ENCODE peak calls at places on chromosomes 3 and 15, in six cellular contexts. I, A, N, S, E and F are unnamed samples.

GRCh38 chr15:71595846-71596553 is 214.4 kb upstream of the NR2E3 start:
- DNase-seq in E (no peak), S (no peak), I (no peak), N (no peak), A (no peak), F (no peak)

GRCh38 chr3:127688022-127688415 is 15.3 kb downstream of the ABTB1 start:
- DNase-seq in S (no peak), A (no peak), E (no peak), I (no peak), N (no peak), F (no peak)

GRCh38 chr15:69730281-69731235 is 277.9 kb downstream of the RPLP1 start:
- DNase-seq in E (no peak), A (no peak), I (no peak), N (no peak), S (no peak), F (no peak)

GRCh38 chr3:21942328-21942727 is 191.3 kb upstream of the ZNF385D start:
- DNase-seq in A (no peak), I (no peak), S (no peak), N (no peak), E (no peak), F (no peak)

GRCh38 chr3:153503873-153504272 is 341.8 kb downstream of the RAP2B start:
- DNase-seq in E (no peak), I (no peak), A (no peak), S (no peak), N (no peak), F (no peak)

GRCh38 chr3:32794487-32795308 is 23.1 kb upstream of the TRIM71 start:
- DNase-seq in S (no peak), I (no peak), E (no peak), N (no peak), A (peak; percentile 85), F (peak; percentile 55)

GRCh38 chr15:77642019-77642418 is 9.3 kb upstream of the LINGO1 start:
- DNase-seq in S (no peak), E (no peak), N (no peak), I (no peak), A (no peak), F (no peak)

GRCh38 chr3:169694117-169694516 is 30.6 kb upstream of the MECOM start:
- DNase-seq in A (no peak), E (no peak), N (no peak), S (peak; percentile 68), I (no peak), F (no peak)

GRCh38 chr3:139745831-139746230 is 68.1 kb upstream of the NMNAT3 start:
- DNase-seq in E (no peak), N (no peak), I (no peak), S (no peak), A (no peak), F (no peak)

GRCh38 chr3:27542469-27542868 is 58.3 kb upstream of the SLC4A7 start:
- DNase-seq in E (no peak), S (no peak), N (no peak), I (no peak), A (no peak), F (no peak)

GRCh38 chr3:194147679-194148078 is 11.7 kb downstream of the HES1 start:
- DNase-seq in E (no peak), N (no peak), S (no peak), A (no peak), I (no peak), F (no peak)

GRCh38 chr3:171184372-171184771 is 157.9 kb upstream of the SLC2A2 start:
- DNase-seq in E (peak; percentile 26), A (no peak), I (no peak), S (no peak), N (no peak), F (no peak)

GRCh38 chr3:105798381-105798934 is 70.4 kb downstream of the CBLB start:
- DNase-seq in N (no peak), A (no peak), I (no peak), E (peak; percentile 22), S (no peak), F (no peak)

GRCh38 chr3:24829632-24830229 is 335.1 kb upstream of the THRB start:
- DNase-seq in E (no peak), N (no peak), I (peak; percentile 8), S (peak; percentile 55), A (peak; percentile 57), F (no peak)

GRCh38 chr3:4752201-4753072 is 226.8 kb upstream of the BHLHE40 start:
- DNase-seq in S (no peak), E (no peak), I (no peak), N (no peak), A (no peak), F (no peak)

GRCh38 chr15:89822951-89823701 is 8.5 kb upstream of the ANPEP start:
- DNase-seq in N (no peak), I (no peak), A (no peak), E (no peak), S (no peak), F (peak; percentile 73)

GRCh38 chr3:119294402-119294888 is 262 bp downstream of the ARHGAP31 start:
- DNase-seq in A (no peak), E (peak; percentile 82), N (peak; percentile 53), I (no peak), S (peak; percentile 60), F (no peak)

GRCh38 chr15:51969728-51970127 is 1.9 kb downstream of the LEO1 start:
- DNase-seq in A (peak; percentile 17), S (no peak), I (no peak), E (no peak), N (no peak), F (no peak)

GRCh38 chr3:144770291-144770690 is 798.7 kb downstream of the DIPK2A start:
- DNase-seq in A (no peak), I (no peak), N (no peak), E (no peak), S (no peak), F (no peak)

GRCh38 chr3:107579372-107579771 is 56.6 kb downstream of the BBX start:
- DNase-seq in I (no peak), A (no peak), E (no peak), S (no peak), N (no peak), F (no peak)

GRCh38 chr15:63338170-63338569 is 43.5 kb downstream of the CA12 start:
- DNase-seq in S (no peak), N (no peak), A (no peak), I (no peak), E (no peak), F (peak; percentile 77)

GRCh38 chr3:142213298-142213697 is 12.1 kb downstream of the GK5 start:
- DNase-seq in I (no peak), E (no peak), A (no peak), N (no peak), S (no peak), F (no peak)

GRCh38 chr3:189260556-189261493 is 89.1 kb downstream of the TPRG1 start:
- DNase-seq in I (no peak), N (no peak), A (no peak), E (no peak), S (no peak), F (no peak)

GRCh38 chr3:47421741-47422649 is 41.2 kb downstream of the PTPN23 start:
- DNase-seq in E (peak; percentile 35), I (no peak), A (peak; percentile 64), S (peak; percentile 58), N (no peak), F (no peak)

GRCh38 chr3:25481402-25481801 is 53.3 kb downstream of the RARB start:
- DNase-seq in S (no peak), N (no peak), I (no peak), A (no peak), E (no peak), F (no peak)

GRCh38 chr3:70890085-70890484 is 577.6 kb upstream of the MDFIC2 start:
- DNase-seq in E (no peak), A (no peak), I (no peak), N (no peak), S (no peak), F (no peak)

GRCh38 chr3:179073816-179074215 is 2.2 kb upstream of the ZMAT3 start:
- DNase-seq in S (no peak), E (no peak), A (no peak), N (no peak), I (no peak), F (no peak)

GRCh38 chr15:38564557-38565286 is at the start of gene RASGRP1:
- DNase-seq in I (no peak), N (peak; percentile 83), E (peak; percentile 87), S (peak; percentile 87), A (peak; percentile 78), F (peak; percentile 33)

GRCh38 chr3:27802849-27803248 is 80.7 kb upstream of the EOMES start:
- DNase-seq in E (no peak), N (no peak), I (no peak), S (no peak), A (no peak), F (no peak)

GRCh38 chr15:69826818-69827174 is 270.9 kb downstream of the TLE3 start:
- DNase-seq in I (no peak), A (no peak), E (no peak), S (no peak), N (no peak), F (no peak)

GRCh38 chr3:126417461-126418255 is 22.9 kb downstream of the CFAP100 start:
- DNase-seq in E (no peak), I (no peak), S (no peak), A (no peak), N (no peak), F (no peak)

GRCh38 chr3:188915137-188915536 is 256.6 kb upstream of the TPRG1 start:
- DNase-seq in I (no peak), N (no peak), E (no peak), S (no peak), A (no peak), F (no peak)

GRCh38 chr15:89362203-89363101 is 27.8 kb upstream of the POLG start:
- DNase-seq in S (no peak), N (no peak), E (peak; percentile 27), A (no peak), I (peak; percentile 39), F (no peak)

GRCh38 chr3:71718069-71718468 is 7.1 kb downstream of the EIF4E3 start:
- DNase-seq in S (no peak), N (no peak), E (no peak), I (no peak), A (no peak), F (no peak)